ENCODE peak calls at places on chromosomes 3 and 15, in five cellular contexts. Y, U, H, G and Z are unnamed samples.
A peak's percentile ranks its signal among the peaks of the same experiment; 100 is the strongest.

GRCh38 chr15:69561071-69561784 is 108.6 kb downstream of the RPLP1 start:
- DNase-seq in U (no peak), H (no peak), G (no peak), Y (no peak), Z (no peak)

GRCh38 chr3:170055209-170055608 is 17.4 kb downstream of the GPR160 start:
- DNase-seq in H (peak; percentile 17), G (no peak), Y (no peak), U (no peak), Z (no peak)

GRCh38 chr3:143847787-143848631 is at the start of gene SLC9A9:
- DNase-seq in U (no peak), G (peak; percentile 43), Y (peak; percentile 41), H (peak; percentile 75), Z (no peak)

GRCh38 chr3:140386357-140387100 is 291.3 kb upstream of the TRIM42 start:
- DNase-seq in G (no peak), H (no peak), U (no peak), Y (no peak), Z (no peak)

GRCh38 chr3:141887051-141887450 is 10.6 kb downstream of the ATP1B3 start:
- DNase-seq in H (no peak), U (no peak), Y (no peak), G (no peak), Z (no peak)

GRCh38 chr3:8237893-8238292 is 263.7 kb upstream of the LMCD1 start:
- DNase-seq in G (no peak), H (no peak), U (no peak), Y (no peak), Z (no peak)

GRCh38 chr15:69074011-69074842 is 59.7 kb downstream of the NOX5 start:
- DNase-seq in H (peak; percentile 68), G (no peak), Y (peak; percentile 74), U (peak; percentile 51), Z (peak; percentile 61)

GRCh38 chr3:141877911-141878310 is 1.5 kb downstream of the ATP1B3 start:
- DNase-seq in G (no peak), U (no peak), H (peak; percentile 52), Y (no peak), Z (no peak)

GRCh38 chr3:176041812-176042211 is 1155.5 kb downstream of the TBL1XR1 start:
- DNase-seq in H (no peak), U (no peak), Y (no peak), G (no peak), Z (no peak)

GRCh38 chr3:123322866-123323265 is 121.1 kb downstream of the SEC22A start:
- DNase-seq in Y (peak; percentile 21), G (no peak), H (no peak), U (no peak), Z (no peak)

GRCh38 chr15:89878323-89878722 is 15.5 kb downstream of the AP3S2 start:
- DNase-seq in H (no peak), U (no peak), G (no peak), Y (no peak), Z (no peak)

GRCh38 chr3:37726445-37727000 is 135.2 kb upstream of the CTDSPL start:
- DNase-seq in U (no peak), H (no peak), Y (no peak), G (no peak), Z (peak; percentile 73)

GRCh38 chr3:65685621-65686020 is 353.1 kb downstream of the MAGI1 start:
- DNase-seq in U (no peak), H (peak; percentile 53), G (no peak), Y (no peak), Z (no peak)

GRCh38 chr3:65689436-65689835 is 349.3 kb downstream of the MAGI1 start:
- DNase-seq in G (no peak), Y (no peak), H (no peak), U (no peak), Z (no peak)

DNA sequence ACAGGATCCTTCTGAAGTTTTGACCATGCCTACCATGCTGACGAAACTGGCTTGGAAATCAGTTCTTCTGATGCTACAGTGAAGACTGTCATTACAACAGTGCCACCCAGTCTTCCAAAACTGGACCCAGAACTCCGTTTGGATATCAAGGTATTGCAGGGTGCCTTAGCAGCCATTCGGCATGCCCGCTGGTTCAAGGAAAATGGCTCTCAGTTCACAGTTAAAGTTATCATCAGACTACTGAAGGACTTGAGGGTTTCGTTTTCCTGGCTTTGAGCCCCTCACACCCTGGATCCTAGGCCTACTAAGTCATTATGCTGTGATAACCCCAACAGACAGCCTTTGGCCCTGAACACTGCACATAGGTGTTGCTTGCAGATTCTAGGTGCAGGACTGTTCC is 351.0 kb downstream of the MAGI1 start:
- DNase-seq in H (no peak), U (no peak), G (no peak), Y (no peak), Z (no peak)
- H3K9me3 ChIP-seq in H (no peaks in the 10 kb centered on the region), U (no peaks in the 10 kb centered on the region), G (no peaks in the 10 kb centered on the region), Y (no peaks in the 10 kb centered on the region), Z (no peaks in the 10 kb centered on the region)

GRCh38 chr15:28243901-28244300 is 78.1 kb downstream of the HERC2 start:
- DNase-seq in H (no peak), U (no peak), Y (no peak), G (no peak), Z (no peak)
- H3K4me1 ChIP-seq in H (no peaks in the 10 kb centered on the region), U (no peaks in the 10 kb centered on the region), Y (no peaks in the 10 kb centered on the region), G (no peaks in the 10 kb centered on the region), Z (no peaks in the 10 kb centered on the region)

GRCh38 chr15:30030350-30030749 is 52.4 kb upstream of the GOLGA8J start:
- DNase-seq in G (no peak), U (no peak), Y (no peak), H (no peak), Z (no peak)
- H3K4me3 ChIP-seq in G (no peak overlapping the region), U (no peak overlapping the region), Y (no peak overlapping the region), H (no peak overlapping the region), Z (no peak overlapping the region)

GRCh38 chr3:15458212-15458780 is 30.9 kb downstream of the EAF1 start:
- DNase-seq in H (no peak), Y (no peak), U (no peak), G (no peak), Z (no peak)
- H3K9me3 ChIP-seq in H (no peaks in the 10 kb centered on the region), Y (no peaks in the 10 kb centered on the region), U (no peaks in the 10 kb centered on the region), G (no peaks in the 10 kb centered on the region), Z (no peaks in the 10 kb centered on the region)

DNA sequence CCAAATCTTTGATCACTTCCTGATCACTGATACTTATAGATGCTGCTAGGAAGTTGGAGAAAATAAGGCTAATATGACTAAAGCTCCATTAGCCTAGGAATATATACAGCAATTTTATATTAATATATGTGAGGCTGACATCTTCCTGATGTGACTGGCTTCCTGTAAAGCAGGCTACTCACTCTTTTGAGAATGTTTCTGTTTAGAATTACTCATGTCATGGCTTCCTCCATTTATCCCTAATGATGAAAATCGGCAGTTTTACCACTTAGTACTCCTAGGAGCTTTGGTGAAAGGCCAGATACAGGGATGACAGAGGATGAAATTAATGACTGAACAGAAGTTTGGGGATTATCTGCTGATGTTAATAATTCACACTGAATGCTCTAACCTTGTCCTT is 3.9 kb upstream of the MAP1A start:
- DNase-seq in H (peak; percentile 51), U (no peak), G (no peak), Y (no peak), Z (no peak)
- H3K4me1 ChIP-seq in H (peaks cover 33% of the 10 kb centered on the region), U (peaks cover 36% of the 10 kb centered on the region), G (peaks cover 38% of the 10 kb centered on the region), Y (peaks cover 37% of the 10 kb centered on the region), Z (peaks cover 2% of the 10 kb centered on the region)

DNA sequence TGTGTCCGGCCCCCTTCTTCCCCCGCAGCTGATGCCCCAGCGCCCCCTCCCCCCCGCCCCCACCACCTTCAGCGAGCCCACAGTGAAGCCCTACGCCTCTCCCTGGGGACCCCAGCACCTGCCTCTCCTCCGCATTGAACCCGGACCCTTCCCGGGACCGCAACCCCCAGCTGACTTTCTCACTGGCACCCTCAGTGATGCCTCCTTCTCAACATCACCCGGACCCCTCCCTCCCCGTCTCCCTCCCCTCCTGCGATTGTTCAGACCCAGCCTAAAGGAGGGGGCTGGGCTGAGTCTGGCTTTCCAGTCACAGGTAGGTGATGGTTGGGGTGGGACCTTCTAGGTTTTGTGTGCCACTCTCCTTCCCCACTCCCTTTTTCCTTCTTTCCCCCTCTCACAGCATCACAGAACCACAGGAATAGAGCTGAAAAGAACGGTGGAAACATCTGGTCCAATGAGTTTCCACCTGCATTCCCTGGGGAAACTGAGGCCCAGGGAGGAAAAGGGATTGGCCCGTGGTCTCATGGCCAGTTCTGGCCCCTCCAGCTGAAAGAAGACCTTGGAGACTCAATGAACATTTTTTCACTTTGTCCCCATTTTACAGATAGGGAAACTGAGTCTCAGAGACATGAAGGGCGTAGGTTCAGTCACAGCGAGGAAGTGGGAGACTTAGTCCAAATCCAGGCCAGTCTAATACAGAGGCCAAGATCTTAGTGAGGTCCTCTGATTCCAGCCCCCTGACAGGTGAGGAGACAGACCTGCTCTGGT is 828 bp downstream of the CAND2 start:
- DNase-seq in H (no peak), Y (no peak), G (no peak), U (no peak), Z (no peak)
- H3K4me3 ChIP-seq in H (no peak overlapping the region), Y (peak overlapping the region; percentile 67), G (no peak overlapping the region), U (no peak overlapping the region), Z (peak overlapping the region; percentile 70)

DNA sequence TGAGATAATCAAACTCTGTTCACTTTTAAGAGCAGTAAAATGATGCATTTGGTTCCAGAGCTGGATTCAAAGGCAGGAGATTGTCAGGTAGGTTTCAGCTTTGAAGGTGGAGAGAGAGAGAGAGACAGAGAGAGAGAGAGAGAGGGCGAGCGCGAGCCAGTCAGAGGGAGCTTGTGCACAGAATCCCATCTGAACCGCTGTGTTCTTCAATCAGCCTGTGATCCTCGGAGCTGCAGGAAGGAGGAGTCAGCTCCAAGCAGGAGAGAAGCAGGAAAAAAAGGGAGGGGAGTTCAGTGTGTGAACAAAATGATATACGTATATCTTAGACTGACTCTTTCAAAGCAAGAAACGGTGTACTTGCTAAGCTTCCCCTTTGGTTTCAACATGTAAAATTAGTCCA is at the start of gene GPR149:
- DNase-seq in U (no peak), H (no peak), Y (no peak), G (no peak), Z (no peak)
- H3K9me3 ChIP-seq in U (no peaks in the 10 kb centered on the region), H (no peaks in the 10 kb centered on the region), Y (no peaks in the 10 kb centered on the region), G (no peaks in the 10 kb centered on the region), Z (no peaks in the 10 kb centered on the region)

DNA sequence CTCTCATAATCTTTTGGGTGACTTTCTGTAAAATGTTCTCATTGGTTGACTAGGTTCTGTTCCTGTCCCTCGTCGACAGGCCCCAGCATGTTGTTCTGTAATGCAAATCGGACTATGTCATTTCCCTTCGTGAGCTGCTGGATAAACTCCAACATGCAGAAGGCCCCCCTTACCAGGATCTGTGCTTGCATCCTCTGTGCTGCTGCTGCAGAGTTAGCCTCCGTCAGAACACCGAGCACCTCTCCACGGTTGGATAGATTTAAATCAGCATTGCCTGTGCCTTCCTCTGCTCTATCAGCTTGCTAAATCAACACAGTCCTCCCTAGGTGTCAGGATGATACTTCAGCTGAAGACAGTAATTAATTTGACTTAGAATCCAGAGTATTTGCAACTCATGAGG is 12.7 kb upstream of the MINDY4B start:
- DNase-seq in Y (no peak), H (no peak), G (no peak), U (no peak), Z (no peak)
- H3K4me1 ChIP-seq in Y (no peaks in the 10 kb centered on the region), H (no peaks in the 10 kb centered on the region), G (no peaks in the 10 kb centered on the region), U (peaks cover 6% of the 10 kb centered on the region), Z (no peaks in the 10 kb centered on the region)